ENCODE peak calls at places on chromosomes 7 and 10, in eight cellular contexts. M is Calu3, Q is MV-4-11, Y is neural crest cell, U is ACHN, A is HT-29, H is activated gamma-delta T cell, E is T follicular helper cell. L is an unnamed sample.

GRCh38 chr10:36608251-36608650 is 517.1 kb upstream of the ANKRD30A start:
- DNase-seq in M (no peak), Q (no peak), Y (no peak), U (no peak), A (no peak), H (no peak), E (no peak), L (no peak)

GRCh38 chr7:3064077-3064476 is 20.4 kb upstream of the CARD11 start:
- DNase-seq in M (no peak), Q (no peak), Y (no peak), U (no peak), A (no peak), H (no peak), E (no peak), L (peak; percentile 40)

GRCh38 chr7:63080831-63081230 is 917.8 kb upstream of the ZNF722 start:
- DNase-seq in M (no peak), Q (no peak), Y (no peak), U (no peak), A (no peak), H (no peak), E (no peak), L (no peak)

GRCh38 chr10:42932735-42933453 is 144.0 kb upstream of the RET start:
- DNase-seq in M (no peak), Q (no peak), Y (peak; percentile 42), U (no peak), A (no peak), H (no peak), E (peak; percentile 43), L (peak; percentile 68)

GRCh38 chr10:8416755-8417154 is 362.3 kb downstream of the GATA3 start:
- DNase-seq in M (no peak), Q (no peak), Y (no peak), U (no peak), A (no peak), H (no peak), E (no peak), L (no peak)

GRCh38 chr10:103626178-103626577 is 132.7 kb downstream of the NEURL1 start:
- DNase-seq in M (no peak), Q (no peak), Y (no peak), U (no peak), A (no peak), H (no peak), E (no peak), L (no peak)

GRCh38 chr7:105473163-105473562 is 48.9 kb downstream of the PUS7 start:
- DNase-seq in M (no peak), Q (peak; percentile 3), Y (no peak), U (no peak), A (no peak), H (no peak), E (no peak), L (peak; percentile 33)

GRCh38 chr10:2897619-2898508 is 169.5 kb upstream of the PFKP start:
- DNase-seq in M (no peak), Q (peak; percentile 74), Y (no peak), U (no peak), A (no peak), H (no peak), E (no peak), L (no peak)

GRCh38 chr7:723541-723940 is 3.0 kb upstream of the DNAAF5 start:
- DNase-seq in M (no peak), Q (no peak), Y (no peak), U (no peak), A (no peak), H (no peak), E (no peak), L (no peak)

GRCh38 chr7:44223362-44224114 is 22.8 kb downstream of the YKT6 start:
- DNase-seq in M (no peak), Q (no peak), Y (no peak), U (no peak), A (no peak), H (no peak), E (no peak), L (no peak)

GRCh38 chr7:122442929-122443328 is 138.4 kb upstream of the FEZF1 start:
- DNase-seq in M (no peak), Q (no peak), Y (no peak), U (no peak), A (no peak), H (no peak), E (no peak), L (peak; percentile 88)

GRCh38 chr10:46530249-46531186 is 25.9 kb downstream of the GPRIN2 start:
- DNase-seq in M (no peak), Q (peak; percentile 31), Y (no peak), U (no peak), A (no peak), H (no peak), E (no peak), L (peak; percentile 74)

GRCh38 chr7:29607889-29608288 is 44.3 kb downstream of the PRR15 start:
- DNase-seq in M (no peak), Q (no peak), Y (no peak), U (no peak), A (no peak), H (no peak), E (no peak), L (peak; percentile 69)

GRCh38 chr10:86821600-86821999 is 65.2 kb downstream of the BMPR1A start:
- DNase-seq in M (no peak), Q (no peak), Y (no peak), U (no peak), A (no peak), H (no peak), E (no peak), L (no peak)

GRCh38 chr10:11510714-11511113 is 100.7 kb downstream of the USP6NL start:
- DNase-seq in M (no peak), Q (no peak), Y (no peak), U (no peak), A (no peak), H (no peak), E (no peak), L (no peak)

GRCh38 chr10:96714856-96715255 is 5.5 kb downstream of the PIK3AP1 start:
- DNase-seq in M (no peak), Q (no peak), Y (no peak), U (no peak), A (no peak), H (no peak), E (no peak), L (no peak)

GRCh38 chr7:128729489-128729888 is 9.7 kb upstream of the CALU start:
- DNase-seq in M (no peak), Q (no peak), Y (no peak), U (no peak), A (no peak), H (no peak), E (no peak), L (no peak)

GRCh38 chr7:44103941-44104879 is at the start of gene AEBP1:
- DNase-seq in M (no peak), Q (no peak), Y (peak; percentile 26), U (no peak), A (no peak), H (no peak), E (no peak), L (peak; percentile 64)

GRCh38 chr10:121791761-121792160 is 136.1 kb downstream of the ATE1 start:
- DNase-seq in M (no peak), Q (no peak), Y (no peak), U (no peak), A (no peak), H (no peak), E (no peak), L (no peak)

GRCh38 chr7:141534757-141535737 is 16.2 kb upstream of the AGK start:
- DNase-seq in M (no peak), Q (no peak), Y (no peak), U (no peak), A (no peak), H (no peak), E (no peak), L (no peak)

GRCh38 chr10:42997849-42998165 is 79.1 kb upstream of the RET start:
- DNase-seq in M (no peak), Q (no peak), Y (no peak), U (no peak), A (no peak), H (no peak), E (no peak), L (no peak)

GRCh38 chr7:2309889-2310331 is 4.3 kb downstream of the SNX8 start:
- DNase-seq in M (no peak), Q (no peak), Y (no peak), U (peak; percentile 99), A (peak; percentile 84), H (no peak), E (no peak), L (peak; percentile 96)

GRCh38 chr10:35172574-35172973 is 45.9 kb downstream of the CREM start:
- DNase-seq in M (no peak), Q (no peak), Y (no peak), U (no peak), A (no peak), H (no peak), E (no peak), L (no peak)